ENCODE peak calls at places on chromosomes 3 and 15, in seven cellular contexts. C, E, Q, K, B, O and U are unnamed samples.
A peak's percentile ranks its signal among the peaks of the same experiment; 100 is the strongest.

GRCh38 chr3:10419637-10420232 is 85.7 kb downstream of the ATP2B2 start:
- DNase-seq in C (peak; percentile 24), E (no peak), Q (no peak), K (no peak), B (peak; percentile 44), O (no peak), U (no peak)

GRCh38 chr3:55629432-55629831 is 142.3 kb upstream of the WNT5A start:
- DNase-seq in C (no peak), E (no peak), Q (no peak), K (no peak), B (peak; percentile 73), O (peak; percentile 11), U (no peak)

GRCh38 chr15:25508369-25509002 is 69.7 kb upstream of the UBE3A start:
- DNase-seq in C (no peak), E (no peak), Q (peak; percentile 8), K (no peak), B (peak; percentile 76), O (peak; percentile 55), U (peak; percentile 61)

GRCh38 chr3:103991461-103992115 is 1375.1 kb upstream of the ALCAM start:
- DNase-seq in C (no peak), E (peak; percentile 4), Q (peak; percentile 10), K (no peak), B (peak; percentile 8), O (peak; percentile 25), U (peak; percentile 3)

GRCh38 chr3:194423317-194423716 is 24.3 kb upstream of the GP5 start:
- DNase-seq in C (no peak), E (no peak), Q (no peak), K (no peak), B (peak; percentile 42), O (no peak), U (peak; percentile 18)

GRCh38 chr15:51750942-51751686 is at the start of gene TMOD2:
- DNase-seq in C (no peak), E (peak; percentile 56), Q (peak; percentile 59), K (no peak), B (peak; percentile 79), O (peak; percentile 31), U (no peak)

GRCh38 chr3:52265387-52265786 is 13.1 kb downstream of the WDR82 start:
- DNase-seq in C (no peak), E (no peak), Q (no peak), K (no peak), B (no peak), O (no peak), U (no peak)

GRCh38 chr3:123048480-123049237 is 18.2 kb upstream of the PDIA5 start:
- DNase-seq in C (no peak), E (no peak), Q (no peak), K (no peak), B (no peak), O (no peak), U (no peak)

GRCh38 chr3:114770874-114771273 is 376.2 kb downstream of the ZBTB20 start:
- DNase-seq in C (no peak), E (no peak), Q (no peak), K (no peak), B (no peak), O (peak; percentile 71), U (peak; percentile 70)

GRCh38 chr15:68380456-68380855 is 51.5 kb downstream of the ITGA11 start:
- DNase-seq in C (no peak), E (no peak), Q (no peak), K (no peak), B (no peak), O (no peak), U (no peak)

GRCh38 chr3:78855190-78855589 is 912.6 kb downstream of the ROBO1 start:
- DNase-seq in C (no peak), E (no peak), Q (no peak), K (no peak), B (no peak), O (no peak), U (no peak)

GRCh38 chr3:62365311-62366092 is 7.8 kb downstream of the FEZF2 start:
- DNase-seq in C (no peak), E (no peak), Q (no peak), K (no peak), B (no peak), O (no peak), U (no peak)